ENCODE peak calls at places on chromosome 10, in nine cellular contexts. X, K, M, N, O, Y, G, L and A are unnamed samples.

GRCh38 chr10:132946311-132946710 is 3.9 kb upstream of the CFAP46 start:
- DNase-seq in X (no peak), K (no peak), M (no peak), N (no peak), O (no peak), Y (no peak), G (no peak), L (no peak), A (no peak)

GRCh38 chr10:105188737-105189463 is 547.8 kb downstream of the SORCS3 start:
- DNase-seq in X (peak; percentile 1), K (no peak), M (no peak), N (no peak), O (no peak), Y (no peak), G (no peak), L (no peak), A (no peak)

GRCh38 chr10:37710831-37711616 is 146.4 kb downstream of the ZNF248 start:
- DNase-seq in X (peak; percentile 14), K (no peak), M (no peak), N (no peak), O (no peak), Y (no peak), G (no peak), L (no peak), A (peak; percentile 26)

GRCh38 chr10:128884496-128884895 is 582.5 kb upstream of the MGMT start:
- DNase-seq in X (no peak), K (no peak), M (no peak), N (no peak), O (no peak), Y (no peak), G (no peak), L (no peak), A (no peak)

GRCh38 chr10:88370713-88371112 is 212.4 kb downstream of the RNLS start:
- DNase-seq in X (no peak), K (no peak), M (no peak), N (no peak), O (no peak), Y (no peak), G (no peak), L (no peak), A (no peak)

GRCh38 chr10:74208081-74208480 is 57.1 kb downstream of the ADK start:
- DNase-seq in X (no peak), K (no peak), M (no peak), N (peak; percentile 51), O (no peak), Y (no peak), G (peak; percentile 35), L (peak; percentile 51), A (no peak)

GRCh38 chr10:91564508-91564907 is 68.4 kb downstream of the PPP1R3C start:
- DNase-seq in X (no peak), K (no peak), M (no peak), N (no peak), O (no peak), Y (no peak), G (no peak), L (no peak), A (no peak)

GRCh38 chr10:26486985-26487850 is 49.1 kb downstream of the APBB1IP start:
- DNase-seq in X (peak; percentile 94), K (peak; percentile 37), M (no peak), N (no peak), O (no peak), Y (no peak), G (peak; percentile 10), L (peak; percentile 17), A (peak; percentile 35)

GRCh38 chr10:72697711-72698110 is 5.8 kb downstream of the MCU start:
- DNase-seq in X (no peak), K (no peak), M (no peak), N (no peak), O (no peak), Y (no peak), G (no peak), L (no peak), A (no peak)

GRCh38 chr10:61458031-61458430 is 4.8 kb upstream of the TMEM26 start:
- DNase-seq in X (no peak), K (no peak), M (no peak), N (no peak), O (no peak), Y (no peak), G (no peak), L (no peak), A (no peak)

GRCh38 chr10:60604356-60604755 is 173.9 kb upstream of the CDK1 start:
- DNase-seq in X (no peak), K (no peak), M (no peak), N (no peak), O (no peak), Y (no peak), G (no peak), L (no peak), A (no peak)

GRCh38 chr10:62454696-62455451 is 80.7 kb downstream of the ZNF365 start:
- DNase-seq in X (peak; percentile 60), K (peak; percentile 56), M (no peak), N (no peak), O (peak; percentile 49), Y (no peak), G (peak; percentile 20), L (no peak), A (peak; percentile 27)

GRCh38 chr10:73591935-73592699 is 975 bp upstream of the USP54 start:
- DNase-seq in X (peak; percentile 78), K (no peak), M (peak; percentile 72), N (peak; percentile 62), O (peak; percentile 61), Y (no peak), G (peak; percentile 34), L (peak; percentile 87), A (peak; percentile 32)

GRCh38 chr10:95356190-95356955 is 65.6 kb upstream of the PDLIM1 start:
- DNase-seq in X (no peak), K (no peak), M (no peak), N (no peak), O (no peak), Y (no peak), G (no peak), L (no peak), A (no peak)

GRCh38 chr10:97498841-97499560 is at the start of gene UBTD1:
- DNase-seq in X (peak; percentile 13), K (peak; percentile 49), M (peak; percentile 31), N (peak; percentile 39), O (peak; percentile 65), Y (peak; percentile 80), G (no peak), L (peak; percentile 43), A (peak; percentile 97)
- TF ChIP-seq POLR2A in X (peak; percentile 36), K (no peak), M (peak; percentile 81), N (no peak), O (peak; percentile 21), Y (peak; percentile 39), G (no peak), L (no peak), A (peak; percentile 64)

DNA sequence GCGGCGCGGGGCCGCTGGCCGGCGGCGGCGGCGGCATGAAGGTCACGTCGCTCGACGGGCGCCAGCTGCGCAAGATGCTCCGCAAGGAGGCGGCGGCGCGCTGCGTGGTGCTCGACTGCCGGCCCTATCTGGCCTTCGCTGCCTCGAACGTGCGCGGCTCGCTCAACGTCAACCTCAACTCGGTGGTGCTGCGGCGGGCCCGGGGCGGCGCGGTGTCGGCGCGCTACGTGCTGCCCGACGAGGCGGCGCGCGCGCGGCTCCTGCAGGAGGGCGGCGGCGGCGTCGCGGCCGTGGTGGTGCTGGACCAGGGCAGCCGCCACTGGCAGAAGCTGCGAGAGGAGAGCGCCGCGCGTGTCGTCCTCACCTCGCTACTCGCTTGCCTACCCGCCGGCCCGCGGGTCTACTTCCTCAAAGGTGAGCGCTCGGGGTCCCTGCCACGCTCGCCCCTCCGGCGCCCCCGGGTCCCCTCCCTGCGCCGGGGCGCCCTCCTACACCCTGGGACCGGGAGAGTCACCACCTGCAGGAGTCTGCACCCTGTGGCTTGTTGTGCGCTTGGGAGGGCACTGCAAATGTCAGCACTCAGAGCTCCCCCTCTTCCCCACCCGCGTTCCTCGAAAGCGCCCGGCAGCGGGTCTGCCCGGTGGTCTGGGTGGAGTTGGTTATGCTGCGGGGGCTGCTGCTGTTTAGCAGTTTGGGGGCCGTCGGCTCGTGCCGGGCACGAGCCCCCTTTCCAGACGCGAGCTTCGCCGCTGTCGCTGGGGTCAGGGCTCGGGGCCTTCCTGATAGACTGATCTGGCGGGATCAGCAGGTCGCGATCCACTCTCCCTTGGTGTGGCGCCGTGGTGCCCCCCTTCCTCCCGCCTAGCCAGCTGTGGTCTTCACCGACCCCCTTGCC is 627 bp downstream of the DUSP5 start:
- DNase-seq in X (peak; percentile 56), K (peak; percentile 48), M (no peak), N (peak; percentile 51), O (peak; percentile 59), Y (peak; percentile 73), G (no peak), L (peak; percentile 52), A (no peak)
- TF ChIP-seq POLR2A in X (peak; percentile 17), K (peak; percentile 21), M (peak; percentile 4), N (no peak), O (no peak), Y (no peak), G (no peak), L (no peak), A (no peak)

GRCh38 chr10:34955391-34955790 is 134.8 kb downstream of the CUL2 start:
- DNase-seq in X (no peak), K (no peak), M (peak; percentile 15), N (no peak), O (no peak), Y (no peak), G (no peak), L (no peak), A (no peak)
- TF ChIP-seq POLR2A in X (no peak), K (no peak), M (no peak), N (no peak), O (no peak), Y (no peak), G (no peak), L (no peak), A (no peak)

GRCh38 chr10:97220371-97220770 is 34.6 kb upstream of the SLIT1 start:
- DNase-seq in X (no peak), K (no peak), M (no peak), N (no peak), O (no peak), Y (no peak), G (no peak), L (no peak), A (no peak)

GRCh38 chr10:97211229-97211628 is 25.5 kb upstream of the SLIT1 start:
- DNase-seq in X (no peak), K (no peak), M (no peak), N (no peak), O (no peak), Y (no peak), G (no peak), L (no peak), A (no peak)

GRCh38 chr10:97213431-97213830 is 27.7 kb upstream of the SLIT1 start:
- DNase-seq in X (no peak), K (no peak), M (no peak), N (no peak), O (no peak), Y (no peak), G (no peak), L (no peak), A (no peak)

GRCh38 chr10:97217299-97217698 is 31.5 kb upstream of the SLIT1 start:
- DNase-seq in X (no peak), K (no peak), M (no peak), N (no peak), O (no peak), Y (no peak), G (no peak), L (no peak), A (no peak)

DNA sequence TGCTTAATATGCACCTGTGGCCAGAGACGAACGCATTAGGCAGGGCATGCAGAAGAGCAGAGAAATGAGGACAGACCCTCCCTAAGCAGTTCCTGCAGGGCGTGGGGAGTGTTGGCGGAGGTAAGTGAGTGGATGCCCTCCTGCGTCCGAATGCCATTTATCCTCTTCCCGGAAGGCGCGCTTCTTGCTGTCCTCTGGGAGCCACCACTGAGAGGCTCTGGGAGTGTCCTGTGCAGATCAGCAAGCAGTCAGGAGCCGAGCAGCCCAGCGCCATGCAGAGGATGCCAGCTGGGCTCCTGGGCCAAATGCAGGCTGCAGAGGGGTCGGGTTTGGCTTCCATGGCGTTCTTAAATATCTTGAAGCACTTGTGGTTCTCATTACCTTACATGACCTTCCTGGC is 29.9 kb upstream of the SLIT1 start:
- DNase-seq in X (no peak), K (no peak), M (no peak), N (no peak), O (no peak), Y (no peak), G (no peak), L (no peak), A (no peak)
- TF ChIP-seq POLR2A in X (no peak), K (no peak), M (no peak), N (no peak), O (no peak), Y (no peak), G (no peak), L (no peak), A (no peak)